ENCODE peak calls at places on chromosomes 3 and 15, in eight cellular contexts. L is K562; G is sigmoid colon; B is A549; E is CD4-positive, CD25-positive, alpha-beta regulatory T cell; W is endothelial cell of umbilical vein; T is transverse colon; K is left lung. O is an unnamed sample. For H3K4me1, the result is how much of the 10 kb centered on the place peaks cover.

GRCh38 chr3:74353039-74353438 is 261.4 kb downstream of the CNTN3 start:
- DNase-seq in W (no peak), L (no peak), B (no peak), E (no peak), T (no peak), G (no peak), K (no peak), O (no peak)

GRCh38 chr15:29132110-29132420 is 137.6 kb downstream of the NSMCE3 start:
- DNase-seq in K (no peak), W (no peak), G (peak), B (no peak), L (no peak), T (no peak), E (no peak), O (no peak)

GRCh38 chr3:153897842-153898241 is 223.3 kb upstream of the ARHGEF26 start:
- DNase-seq in G (no peak), T (no peak), B (no peak), E (no peak), K (no peak), L (no peak), W (no peak), O (no peak)

GRCh38 chr3:176916777-176917176 is 280.5 kb downstream of the TBL1XR1 start:
- DNase-seq in G (no peak), W (no peak), L (no peak), K (no peak), E (no peak), B (no peak), T (no peak), O (no peak)

GRCh38 chr15:84790676-84791075 is 26.5 kb upstream of the ALPK3 start:
- DNase-seq in K (no peak), T (no peak), E (no peak), L (no peak), B (no peak), W (no peak), G (no peak), O (no peak)

GRCh38 chr3:153442799-153443487 is 280.9 kb downstream of the RAP2B start:
- DNase-seq in L (no peak), K (no peak), G (no peak), W (no peak), B (no peak), E (no peak), T (no peak), O (no peak)

GRCh38 chr15:35321926-35322325 is 224.0 kb downstream of the DPH6 start:
- DNase-seq in W (no peak), K (no peak), E (no peak), L (no peak), G (no peak), B (no peak), T (no peak), O (no peak)

GRCh38 chr15:39279331-39279730 is 301.5 kb upstream of the THBS1 start:
- DNase-seq in T (no peak), K (no peak), G (no peak), B (no peak), W (no peak), E (no peak), L (no peak), O (no peak)

GRCh38 chr15:41550066-41550805 is 6.2 kb upstream of the RPAP1 start:
- DNase-seq in G (no peak), K (no peak), T (no peak), W (no peak), B (no peak), E (no peak), L (no peak), O (no peak)

GRCh38 chr3:160020057-160020711 is 31.5 kb downstream of the IL12A start:
- DNase-seq in L (no peak), E (no peak), W (no peak), G (no peak), T (no peak), B (no peak), K (no peak), O (no peak)

GRCh38 chr3:182500294-182500693 is 293.0 kb upstream of the ATP11B start:
- DNase-seq in T (no peak), L (no peak), W (no peak), K (no peak), B (no peak), G (no peak), E (no peak), O (no peak)

GRCh38 chr15:65076486-65077290 is at the start of gene KBTBD13:
- DNase-seq in E (no peak), W (no peak), T (no peak), L (no peak), K (no peak), G (no peak), B (no peak), O (peak)

GRCh38 chr3:95645291-95645690 is 1169.1 kb upstream of the EPHA6 start:
- DNase-seq in E (no peak), G (no peak), T (no peak), B (no peak), L (no peak), K (no peak), W (no peak), O (no peak)

GRCh38 chr15:56982987-56983386 is 64.5 kb downstream of the TCF12 start:
- DNase-seq in G (no peak), K (no peak), T (no peak), L (no peak), B (no peak), E (no peak), W (peak), O (no peak)

GRCh38 chr15:98771444-98772059 is 123.2 kb downstream of the IGF1R start:
- DNase-seq in E (no peak), L (no peak), T (no peak), G (no peak), B (no peak), K (no peak), W (no peak), O (no peak)

GRCh38 chr15:92400573-92400972 is 6.9 kb downstream of the ST8SIA2 start:
- DNase-seq in T (no peak), W (no peak), G (no peak), L (no peak), K (no peak), E (no peak), B (no peak), O (no peak)

GRCh38 chr3:64163755-64164148 is 61.5 kb downstream of the PRICKLE2 start:
- DNase-seq in K (no peak), G (no peak), B (no peak), L (no peak), E (no peak), W (no peak), T (no peak), O (no peak)

GRCh38 chr3:156461889-156462288 is 93.0 kb downstream of the SSR3 start:
- DNase-seq in W (no peak), T (no peak), G (no peak), K (no peak), E (no peak), B (no peak), L (no peak), O (no peak)

GRCh38 chr3:24493951-24494615 is 567 bp downstream of the THRB start:
- DNase-seq in K (peak), W (peak), T (peak), G (peak), B (peak), L (peak), E (no peak), O (peak)

GRCh38 chr3:125050486-125051172 is 5.2 kb downstream of the HEG1 start:
- DNase-seq in L (no peak), T (no peak), B (no peak), G (no peak), E (no peak), W (no peak), K (no peak), O (no peak)

GRCh38 chr3:71177375-71177774 is 406.2 kb downstream of the FOXP1 start:
- DNase-seq in E (no peak), G (no peak), L (no peak), K (no peak), W (no peak), B (no peak), T (no peak), O (no peak)

GRCh38 chr3:80688814-80689213 is 921.0 kb upstream of the ROBO1 start:
- DNase-seq in G (no peak), T (no peak), B (no peak), L (no peak), E (no peak), W (peak), K (no peak), O (peak)

GRCh38 chr15:55254916-55255679 is 34.5 kb downstream of the RAB27A start:
- DNase-seq in T (no peak), G (no peak), B (no peak), W (no peak), L (no peak), K (no peak), E (no peak), O (no peak)
- H3K4me3 ChIP-seq in T (no peak), G (no peak), B (no peak), W (no peak), L (no peak), K (peak), E (peak), O (no peak)

GRCh38 chr3:33104803-33105202 is 7.9 kb upstream of the GLB1 start:
- DNase-seq in G (no peak), E (no peak), T (no peak), L (no peak), W (no peak), B (no peak), K (no peak), O (no peak)
- H3K4me1 ChIP-seq in G (under half), E (under half), T (under half), L (under half), W (under half), B (under half), K (under half), O (under half)

GRCh38 chr3:58271901-58272501 is 34.0 kb upstream of the RPP14 start:
- DNase-seq in W (peak), L (no peak), B (peak), E (no peak), T (no peak), G (no peak), K (no peak), O (no peak)
- H3K27ac ChIP-seq in W (peak), L (no peak), B (no peak), E (no peak), T (peak), G (no peak), K (peak), O (no peak)

GRCh38 chr3:48238506-48239085 is 2.3 kb upstream of the ZNF589 start:
- DNase-seq in K (no peak), W (no peak), B (no peak), T (no peak), E (no peak), G (peak), L (no peak), O (no peak)

GRCh38 chr3:48236531-48236930 is 4.4 kb upstream of the ZNF589 start:
- DNase-seq in G (peak), B (no peak), K (no peak), T (no peak), L (no peak), E (no peak), W (no peak), O (no peak)

GRCh38 chr3:48240711-48241491 is at the start of gene ZNF589:
- DNase-seq in K (peak), B (peak), W (peak), L (peak), T (peak), E (peak), G (peak), O (peak)

GRCh38 chr3:48243886-48244285 is 3.0 kb downstream of the ZNF589 start:
- DNase-seq in L (no peak), B (no peak), K (no peak), W (no peak), E (no peak), T (no peak), G (peak), O (no peak)

DNA sequence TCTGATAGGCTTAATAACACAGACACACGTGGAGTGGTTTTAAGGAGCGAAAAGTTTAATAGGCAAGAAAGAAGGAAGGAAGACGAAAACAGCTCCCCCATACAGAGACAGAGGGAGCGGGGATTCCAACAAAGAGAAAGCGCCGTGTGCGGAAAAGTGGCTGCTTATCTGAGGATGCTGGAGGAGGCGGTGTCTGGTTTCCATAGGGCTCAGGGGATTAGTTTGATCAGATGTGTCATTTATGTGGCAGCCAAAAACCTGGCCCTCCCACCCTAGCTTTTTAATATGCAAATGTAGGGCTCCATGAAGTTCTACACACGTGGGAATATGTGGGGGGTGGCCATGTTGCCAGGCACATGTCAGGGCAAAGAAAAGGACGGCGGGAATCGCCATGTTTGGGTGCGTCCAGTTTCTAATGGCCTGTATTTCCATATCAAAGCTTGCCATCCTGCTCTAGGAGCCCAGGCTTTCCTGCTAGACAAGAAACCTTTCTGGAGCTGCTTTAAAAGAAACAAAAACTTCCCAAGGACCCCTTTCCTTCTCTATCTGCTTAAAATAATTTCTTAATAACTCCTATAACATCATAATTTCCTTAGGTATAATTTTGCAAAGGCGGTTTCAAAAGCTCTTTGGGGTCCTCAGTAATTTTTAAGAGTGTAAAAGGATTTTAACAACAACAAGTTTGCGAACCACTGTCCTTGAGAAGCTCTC is 749 bp upstream of the ZNF589 start:
- DNase-seq in G (peak), K (no peak), T (no peak), B (no peak), W (no peak), L (no peak), E (no peak), O (no peak)
- H3K4me3 ChIP-seq in G (peak), K (no peak), T (no peak), B (no peak), W (no peak), L (peak), E (peak), O (peak)

GRCh38 chr3:158713094-158713499 is 19.2 kb downstream of the RARRES1 start:
- DNase-seq in T (peak), W (peak), L (no peak), B (no peak), K (peak), E (no peak), G (no peak), O (peak)

GRCh38 chr3:158712443-158712842 is 19.8 kb downstream of the RARRES1 start:
- DNase-seq in B (no peak), W (no peak), L (no peak), K (no peak), G (no peak), E (no peak), T (no peak), O (no peak)

GRCh38 chr3:158711886-158712285 is 20.4 kb downstream of the RARRES1 start:
- DNase-seq in E (no peak), L (no peak), W (peak), K (no peak), T (no peak), B (peak), G (no peak), O (no peak)

GRCh38 chr3:158710601-158711000 is 21.7 kb downstream of the RARRES1 start:
- DNase-seq in G (no peak), B (no peak), L (no peak), W (no peak), E (no peak), K (no peak), T (no peak), O (no peak)

DNA sequence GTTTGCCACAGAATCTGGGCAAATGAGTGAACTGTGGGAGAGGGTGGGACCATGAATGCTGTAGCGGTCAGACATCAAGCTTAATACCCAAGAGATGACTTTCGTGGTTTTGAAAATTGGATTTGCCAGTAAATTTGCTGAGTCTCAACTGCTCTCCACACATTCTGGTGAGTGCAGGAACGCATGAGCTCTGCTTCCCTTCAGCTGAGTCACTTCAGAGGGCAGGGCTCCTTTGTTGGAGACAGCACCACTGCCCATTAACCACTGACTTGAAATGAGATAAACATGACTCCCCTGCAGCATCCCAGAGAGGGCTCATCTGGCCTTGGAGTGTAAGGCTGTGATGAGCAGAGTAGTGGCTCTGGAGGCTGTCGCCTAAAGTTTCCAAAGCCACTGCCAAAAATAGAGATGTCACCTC is 22.6 kb downstream of the RARRES1 start:
- DNase-seq in G (no peak), E (no peak), K (peak), W (peak), B (no peak), T (no peak), L (no peak), O (peak)
- H3K4me1 ChIP-seq in G (under half), E (under half), K (under half), W (under half), B (half or more), T (under half), L (under half), O (under half)

GRCh38 chr3:170806141-170806540 is 63.9 kb downstream of the RPL22L1 start:
- DNase-seq in W (no peak), T (no peak), G (no peak), B (no peak), E (no peak), K (no peak), L (no peak), O (no peak)

GRCh38 chr3:170801597-170801996 is 68.4 kb downstream of the RPL22L1 start:
- DNase-seq in K (no peak), L (no peak), E (no peak), G (no peak), B (no peak), W (no peak), T (no peak), O (no peak)

GRCh38 chr3:170799009-170799408 is 71.0 kb downstream of the RPL22L1 start:
- DNase-seq in E (no peak), W (no peak), L (no peak), T (no peak), G (no peak), K (no peak), B (no peak), O (no peak)

GRCh38 chr3:170804095-170804494 is 65.9 kb downstream of the RPL22L1 start:
- DNase-seq in W (no peak), T (no peak), E (no peak), B (no peak), G (no peak), K (no peak), L (no peak), O (no peak)

GRCh38 chr3:170802164-170803151 is 67.5 kb downstream of the RPL22L1 start:
- DNase-seq in W (peak), L (peak), B (no peak), G (peak), T (no peak), K (no peak), E (no peak), O (peak)
- H3K27ac ChIP-seq in W (peak), L (peak), B (no peak), G (no peak), T (peak), K (no peak), E (no peak), O (no peak)

GRCh38 chr3:116614795-116615362 is 94.7 kb upstream of the TUSC7 start:
- DNase-seq in W (no peak), E (no peak), G (no peak), K (no peak), T (no peak), L (no peak), B (peak), O (peak)

DNA sequence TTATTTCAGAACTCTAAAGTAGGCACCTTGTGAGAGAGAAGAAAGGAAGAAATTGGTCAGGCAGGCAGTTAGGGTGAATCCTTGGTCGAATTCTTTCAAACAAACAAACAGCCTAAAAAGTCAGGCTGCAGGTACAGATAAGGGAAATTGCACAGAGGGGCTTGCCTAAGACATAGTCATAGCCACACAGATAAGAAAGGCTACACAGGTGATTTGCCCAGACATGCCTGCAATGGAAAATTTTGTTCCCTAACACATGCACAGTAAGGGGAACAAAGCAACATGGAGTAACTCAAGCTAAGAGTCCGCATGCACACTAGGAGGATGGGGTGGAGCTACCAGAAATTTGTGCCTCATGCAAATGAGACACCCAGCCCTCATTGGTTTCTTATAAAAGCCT is 91.4 kb upstream of the TUSC7 start:
- DNase-seq in L (no peak), G (no peak), K (no peak), W (no peak), T (no peak), E (no peak), B (no peak), O (no peak)
- H3K4me3 ChIP-seq in L (no peak), G (no peak), K (no peak), W (no peak), T (no peak), E (no peak), B (no peak), O (no peak)

GRCh38 chr15:70556376-70556775 is 207.0 kb downstream of the UACA start:
- DNase-seq in T (no peak), K (no peak), E (no peak), G (no peak), L (no peak), B (no peak), W (no peak), O (no peak)

GRCh38 chr15:70557506-70558258 is 205.7 kb downstream of the UACA start:
- DNase-seq in B (no peak), G (no peak), T (no peak), E (no peak), L (no peak), K (no peak), W (no peak), O (no peak)

GRCh38 chr15:70555713-70556112 is 207.6 kb downstream of the UACA start:
- DNase-seq in E (no peak), W (no peak), B (no peak), K (no peak), G (no peak), T (no peak), L (no peak), O (no peak)

GRCh38 chr15:70558406-70559222 is 204.7 kb downstream of the UACA start:
- DNase-seq in B (no peak), W (no peak), E (no peak), T (no peak), L (no peak), K (no peak), G (no peak), O (no peak)

GRCh38 chr15:70556804-70557203 is 206.6 kb downstream of the UACA start:
- DNase-seq in T (no peak), K (no peak), E (no peak), B (no peak), G (no peak), L (no peak), W (no peak), O (no peak)
- H3K4me1 ChIP-seq in T (under half), K (under half), E (under half), B (under half), G (under half), L (under half), W (under half), O (under half)

DNA sequence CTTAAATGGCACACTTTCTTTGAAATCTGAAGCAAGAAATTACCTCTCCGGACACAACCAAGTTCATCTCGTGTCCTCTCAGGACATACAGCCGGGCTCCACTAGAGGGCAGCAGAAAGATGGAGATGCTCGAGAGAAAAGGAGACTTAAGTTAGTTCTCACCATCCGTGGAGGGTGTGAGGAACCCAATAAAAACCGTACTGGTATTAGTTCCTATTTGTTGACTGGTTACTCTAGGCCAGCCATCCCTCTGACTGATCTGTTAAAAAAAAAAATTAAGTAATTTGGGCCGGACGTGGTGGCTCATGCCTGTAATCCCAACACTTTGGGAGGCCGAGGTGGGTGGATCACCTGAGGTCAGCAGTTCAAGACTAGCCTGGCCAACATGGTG is 7.9 kb upstream of the CYP11A1 start:
- DNase-seq in B (peak), K (peak), L (peak), E (peak), T (peak), W (peak), G (peak), O (peak)
- H3K27ac ChIP-seq in B (no peak), K (no peak), L (no peak), E (peak), T (no peak), W (no peak), G (no peak), O (no peak)

O was measured in cardiac muscle cell.